ENCODE peak calls at places on chromosomes 16 and 17, in seven cellular contexts. H is neural crest cell, F is A549, X is GM12878, N is adrenal gland, Z is cardiac fibroblast, G is Caco-2. B is an unnamed sample.

GRCh38 chr17:56667925-56668324 is 74.4 kb downstream of the NOG start:
- DNase-seq in H (no peak), F (no peak), X (no peak), N (no peak), Z (no peak), G (no peak), B (no peak)

GRCh38 chr17:33521784-33522183 is 228.7 kb upstream of the ASIC2 start:
- DNase-seq in H (no peak), F (peak), X (no peak), N (no peak), Z (no peak), G (no peak), B (no peak)

GRCh38 chr17:48502312-48502711 is 28.5 kb downstream of the HOXB1 start:
- DNase-seq in H (no peak), F (no peak), X (no peak), N (no peak), Z (no peak), G (no peak), B (no peak)

GRCh38 chr16:50680907-50681885 is at the start of gene SNX20:
- DNase-seq in H (no peak), F (no peak), X (peak), N (no peak), Z (no peak), G (peak), B (no peak)

GRCh38 chr17:47694818-47695663 is 1.1 kb downstream of the TBKBP1 start:
- DNase-seq in H (no peak), F (no peak), X (no peak), N (peak), Z (peak), G (no peak), B (peak)

GRCh38 chr16:52597772-52598483 is 51.0 kb upstream of the TOX3 start:
- DNase-seq in H (no peak), F (no peak), X (no peak), N (no peak), Z (no peak), G (no peak), B (no peak)

GRCh38 chr17:39094607-39095308 is 56.7 kb downstream of the PLXDC1 start:
- DNase-seq in H (no peak), F (no peak), X (no peak), N (no peak), Z (no peak), G (no peak), B (no peak)

GRCh38 chr17:68351395-68351794 is 60.1 kb downstream of the ARSG start:
- DNase-seq in H (no peak), F (no peak), X (no peak), N (no peak), Z (peak), G (no peak), B (peak)

GRCh38 chr16:17970816-17971291 is 365.7 kb downstream of the NPIPA8 start:
- DNase-seq in H (no peak), F (no peak), X (no peak), N (no peak), Z (no peak), G (no peak), B (peak)

GRCh38 chr17:39051001-39051605 is 83.9 kb upstream of the FBXO47 start:
- DNase-seq in H (no peak), F (no peak), X (no peak), N (no peak), Z (no peak), G (no peak), B (no peak)

GRCh38 chr17:28937044-28937729 is 14.1 kb downstream of the PHF12 start:
- DNase-seq in H (no peak), F (no peak), X (no peak), N (no peak), Z (peak), G (no peak), B (peak)

GRCh38 chr17:2063306-2064146 is 8.6 kb downstream of the HIC1 start:
- DNase-seq in H (no peak), F (no peak), X (no peak), N (no peak), Z (peak), G (no peak), B (peak)

GRCh38 chr17:47949197-47949759 is 7.9 kb downstream of the PNPO start:
- DNase-seq in H (peak), F (peak), X (peak), N (peak), Z (peak), G (peak), B (peak)

GRCh38 chr17:3318336-3318735 is 20.2 kb upstream of the OR3A1 start:
- DNase-seq in H (no peak), F (no peak), X (no peak), N (no peak), Z (no peak), G (no peak), B (no peak)

GRCh38 chr17:76383645-76384221 is 676 bp upstream of the SPHK1 start:
- DNase-seq in H (peak), F (peak), X (no peak), N (peak), Z (peak), G (no peak), B (peak)
- TF ChIP-seq CTCF in H (peak), F (no peak), X (peak), N (peak), Z (peak), G (peak), B (peak)

GRCh38 chr16:84594725-84595038 is 23.2 kb downstream of the COTL1 start:
- DNase-seq in H (no peak), F (no peak), X (no peak), N (no peak), Z (no peak), G (no peak), B (no peak)
- TF ChIP-seq CTCF in H (no peak), F (no peak), X (no peak), N (no peak), Z (no peak), G (no peak), B (no peak)

DNA sequence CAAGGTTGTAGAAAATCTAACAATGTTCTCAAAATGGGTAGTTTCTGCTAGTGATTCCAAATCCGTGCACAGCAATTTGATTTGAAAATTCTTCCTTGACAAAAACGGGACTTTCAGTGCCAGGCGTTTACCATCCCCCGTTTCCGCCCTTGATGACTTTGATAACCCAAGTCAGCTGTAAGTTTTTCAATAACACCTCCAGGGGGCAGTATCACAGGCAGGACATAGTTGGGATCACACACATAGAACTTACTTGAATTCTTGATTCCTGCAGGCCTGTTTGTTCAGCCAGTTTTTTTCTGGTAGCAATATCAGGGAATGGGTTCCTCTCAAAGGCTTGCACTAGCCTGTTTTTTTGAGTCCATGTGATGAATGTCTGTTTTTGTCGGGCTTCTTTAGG is 5.6 kb downstream of the DUXB start:
- DNase-seq in H (no peak), F (peak), X (no peak), N (no peak), Z (no peak), G (no peak), B (peak)
- TF ChIP-seq CTCF in H (peak), F (peak), X (peak), N (no peak), Z (no peak), G (peak), B (peak)

GRCh38 chr16:68436581-68436980 is 11.7 kb downstream of the SMPD3 start:
- DNase-seq in H (no peak), F (no peak), X (no peak), N (no peak), Z (no peak), G (no peak), B (peak)
- TF ChIP-seq CTCF in H (peak), F (no peak), X (peak), N (no peak), Z (peak), G (peak), B (peak)

GRCh38 chr17:19614900-19615299 is 33.7 kb upstream of the ALDH3A2 start:
- DNase-seq in H (no peak), F (no peak), X (no peak), N (no peak), Z (no peak), G (no peak), B (no peak)
- TF ChIP-seq CTCF in H (no peak), F (no peak), X (no peak), N (no peak), Z (no peak), G (peak), B (no peak)

GRCh38 chr17:19332371-19333131 is 30.0 kb downstream of the B9D1 start:
- DNase-seq in H (no peak), F (no peak), X (no peak), N (peak), Z (no peak), G (peak), B (no peak)

GRCh38 chr17:19329839-19330238 is 32.7 kb downstream of the B9D1 start:
- DNase-seq in H (no peak), F (no peak), X (no peak), N (no peak), Z (no peak), G (peak), B (no peak)

GRCh38 chr17:19330271-19330670 is 32.3 kb downstream of the B9D1 start:
- DNase-seq in H (no peak), F (no peak), X (no peak), N (peak), Z (no peak), G (peak), B (no peak)

GRCh38 chr17:19331553-19332245 is 30.8 kb downstream of the B9D1 start:
- DNase-seq in H (no peak), F (no peak), X (no peak), N (no peak), Z (no peak), G (peak), B (no peak)

DNA sequence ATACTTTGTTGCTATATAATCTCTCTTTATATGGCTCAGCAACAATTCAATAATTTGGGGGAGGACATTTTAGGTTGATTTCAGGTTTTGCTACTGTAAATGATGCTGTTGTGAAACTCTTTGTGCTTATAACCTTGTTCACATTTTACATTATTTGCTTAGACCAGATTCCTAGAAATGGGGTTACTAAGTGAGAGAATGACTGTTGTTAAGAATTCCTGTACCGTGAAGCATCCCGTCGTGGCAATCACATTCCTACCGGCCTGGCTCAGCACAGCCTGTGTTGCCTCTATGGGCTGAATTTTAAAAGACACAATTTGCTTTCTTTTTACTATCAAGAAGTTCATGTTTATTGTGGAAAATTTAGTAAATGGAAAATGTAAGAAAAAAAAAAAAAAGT is 31.4 kb downstream of the B9D1 start:
- DNase-seq in H (no peak), F (no peak), X (no peak), N (no peak), Z (peak), G (no peak), B (peak)
- TF ChIP-seq CTCF in H (no peak), F (no peak), X (no peak), N (no peak), Z (no peak), G (no peak), B (no peak)

GRCh38 chr16:85633438-85633743 is 20.3 kb downstream of the GSE1 start:
- DNase-seq in H (no peak), F (no peak), X (no peak), N (no peak), Z (no peak), G (no peak), B (no peak)

GRCh38 chr16:85632709-85633437 is 19.8 kb downstream of the GSE1 start:
- DNase-seq in H (no peak), F (no peak), X (no peak), N (no peak), Z (no peak), G (no peak), B (no peak)

GRCh38 chr16:85631230-85631629 is 18.1 kb downstream of the GSE1 start:
- DNase-seq in H (no peak), F (no peak), X (no peak), N (no peak), Z (no peak), G (no peak), B (no peak)

GRCh38 chr16:85633888-85634287 is 20.8 kb downstream of the GSE1 start:
- DNase-seq in H (no peak), F (no peak), X (no peak), N (no peak), Z (no peak), G (no peak), B (no peak)

GRCh38 chr16:85631802-85632393 is 18.8 kb downstream of the GSE1 start:
- DNase-seq in H (no peak), F (no peak), X (no peak), N (no peak), Z (no peak), G (no peak), B (no peak)
- TF ChIP-seq CTCF in H (no peak), F (peak), X (no peak), N (no peak), Z (no peak), G (no peak), B (no peak)

B was measured in fibroblast of mammary gland.